ENCODE peak calls at places on chromosomes 3 and 15, in nine cellular contexts. N is body of pancreas, E is endothelial cell of umbilical vein, L is HCT116, K is esophagus squamous epithelium, U is spleen, H is adrenal gland, W is thyroid gland, A is IMR-90. P is an unnamed sample. For H3K4me1, the result is how much of the 10 kb centered on the place peaks cover.

GRCh38 chr3:123021986-123022510 is 5.5 kb downstream of the SEMA5B start:
- DNase-seq in L (no peak), A (no peak), H (no peak), W (no peak), U (no peak), E (no peak), K (no peak), N (no peak), P (no peak)

GRCh38 chr3:116561529-116561928 is 116.2 kb upstream of the LSAMP start:
- DNase-seq in U (no peak), E (no peak), L (no peak), W (no peak), H (no peak), A (no peak), N (no peak), K (no peak), P (no peak)

GRCh38 chr3:27596920-27597319 is 112.7 kb upstream of the SLC4A7 start:
- DNase-seq in U (no peak), L (no peak), N (no peak), E (peak), W (no peak), K (no peak), H (no peak), A (peak), P (no peak)

GRCh38 chr3:1609416-1609815 is 489.2 kb upstream of the CNTN4 start:
- DNase-seq in W (no peak), H (no peak), E (no peak), U (no peak), A (no peak), L (no peak), N (no peak), K (no peak), P (no peak)

GRCh38 chr3:73056365-73057150 is 4.9 kb upstream of the EBLN2 start:
- DNase-seq in K (no peak), W (no peak), A (peak), L (peak), H (no peak), U (no peak), N (no peak), E (peak), P (no peak)

GRCh38 chr3:38960042-38960622 is 91.6 kb downstream of the SCN11A start:
- DNase-seq in E (no peak), W (no peak), K (no peak), L (no peak), N (peak), H (no peak), A (peak), U (no peak), P (no peak)

GRCh38 chr3:139117883-139118760 is 73.4 kb upstream of the PRR23C start:
- DNase-seq in K (no peak), W (no peak), H (no peak), L (no peak), N (no peak), A (no peak), U (no peak), E (no peak), P (no peak)

GRCh38 chr3:129224984-129225393 is 24.4 kb upstream of the COPG1 start:
- DNase-seq in H (peak), A (peak), U (peak), L (no peak), E (peak), N (peak), W (peak), K (peak), P (peak)

GRCh38 chr3:30597131-30597768 is 9.2 kb upstream of the TGFBR2 start:
- DNase-seq in N (no peak), K (no peak), L (peak), H (peak), A (peak), U (no peak), W (no peak), E (no peak), P (no peak)

GRCh38 chr3:189137416-189137815 is 34.4 kb upstream of the TPRG1 start:
- DNase-seq in K (no peak), N (no peak), U (no peak), W (no peak), A (no peak), H (no peak), E (no peak), L (no peak), P (no peak)

GRCh38 chr3:14486460-14486859 is 53.7 kb downstream of the GRIP2 start:
- DNase-seq in A (no peak), K (no peak), L (no peak), H (no peak), U (peak), E (no peak), N (no peak), W (no peak), P (no peak)

GRCh38 chr15:101381671-101382212 is 86.7 kb upstream of the SNRPA1 start:
- DNase-seq in K (no peak), N (no peak), U (peak), E (no peak), L (no peak), A (no peak), W (no peak), H (no peak), P (no peak)

GRCh38 chr3:123084738-123085237 is 18.0 kb downstream of the PDIA5 start:
- DNase-seq in L (no peak), U (peak), N (no peak), K (no peak), A (peak), H (peak), E (no peak), W (peak), P (no peak)

GRCh38 chr3:149332227-149332765 is 1.1 kb downstream of the TM4SF18 start:
- DNase-seq in W (no peak), A (peak), E (peak), N (no peak), H (no peak), U (no peak), K (no peak), L (no peak), P (no peak)

GRCh38 chr15:50496692-50497091 is 49.8 kb downstream of the USP50 start:
- DNase-seq in K (no peak), U (no peak), E (no peak), L (no peak), A (no peak), N (no peak), W (no peak), H (no peak), P (no peak)

GRCh38 chr15:73782339-73782979 is 29.3 kb upstream of the INSYN1 start:
- DNase-seq in A (no peak), E (no peak), H (no peak), W (peak), N (no peak), U (no peak), K (no peak), L (no peak), P (no peak)

GRCh38 chr3:45034612-45035252 is 8.6 kb downstream of the CLEC3B start:
- DNase-seq in U (peak), L (no peak), W (no peak), K (no peak), E (no peak), H (peak), N (no peak), A (no peak), P (no peak)

GRCh38 chr15:40746916-40747418 is 8.1 kb downstream of the RMDN3 start:
- DNase-seq in A (peak), E (no peak), U (no peak), N (no peak), L (no peak), K (no peak), W (no peak), H (no peak), P (no peak)

GRCh38 chr15:65766422-65767263 is 25.4 kb downstream of the DENND4A start:
- DNase-seq in E (peak), A (peak), L (no peak), U (no peak), N (no peak), H (no peak), K (no peak), W (no peak), P (no peak)

GRCh38 chr3:38031022-38031994 is 1.9 kb upstream of the PLCD1 start:
- DNase-seq in E (no peak), N (no peak), A (no peak), H (peak), K (no peak), L (peak), U (no peak), W (peak), P (peak)

GRCh38 chr15:97235285-97235985 is 725.1 kb upstream of the ARRDC4 start:
- DNase-seq in N (peak), K (no peak), E (peak), L (peak), W (peak), H (peak), A (peak), U (no peak), P (no peak)

GRCh38 chr3:145022447-145022846 is 1050.8 kb downstream of the DIPK2A start:
- DNase-seq in H (no peak), E (no peak), A (no peak), N (no peak), K (no peak), L (no peak), U (no peak), W (no peak), P (no peak)

GRCh38 chr15:64153480-64154367 is 2.2 kb downstream of the SNX22 start:
- DNase-seq in L (peak), A (peak), U (peak), N (peak), K (peak), W (peak), H (peak), E (peak), P (peak)

GRCh38 chr3:52683611-52684010 is 2.1 kb downstream of the PBRM1 start:
- DNase-seq in K (no peak), H (peak), U (no peak), A (no peak), E (no peak), N (no peak), W (peak), L (no peak), P (no peak)

GRCh38 chr3:52679811-52680210 is 5.9 kb downstream of the PBRM1 start:
- DNase-seq in E (no peak), K (no peak), W (no peak), H (no peak), U (no peak), N (no peak), A (peak), L (no peak), P (no peak)

GRCh38 chr3:52681610-52682009 is 4.1 kb downstream of the PBRM1 start:
- DNase-seq in N (no peak), K (no peak), U (no peak), L (no peak), H (no peak), A (no peak), W (no peak), E (no peak), P (no peak)

GRCh38 chr3:52684184-52684583 is 1.5 kb downstream of the PBRM1 start:
- DNase-seq in W (no peak), E (no peak), H (no peak), U (no peak), A (no peak), K (no peak), N (no peak), L (no peak), P (no peak)

DNA sequence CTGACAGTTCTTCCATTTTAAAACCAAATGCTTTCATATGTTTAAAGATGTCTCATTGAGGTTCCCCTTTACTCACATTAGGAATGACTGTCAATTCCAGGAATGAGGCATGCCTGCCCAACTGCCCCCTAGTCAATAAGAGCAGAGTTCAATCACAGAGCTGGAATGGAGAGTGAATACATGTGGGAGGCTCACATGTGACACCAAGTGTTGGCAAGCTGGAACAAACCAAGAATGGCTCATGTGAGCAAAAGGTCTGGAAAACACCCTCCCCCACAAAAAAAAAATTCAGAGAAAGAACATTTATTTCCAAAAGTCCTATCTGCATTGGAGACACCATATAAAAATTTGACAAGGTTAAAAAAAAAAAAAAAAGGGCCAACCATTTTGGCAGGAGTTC is 3.7 kb downstream of the PBRM1 start:
- DNase-seq in U (no peak), H (peak), W (peak), N (no peak), K (no peak), A (peak), E (peak), L (peak), P (no peak)
- TF ChIP-seq CTCF in U (no peak), H (no peak), W (peak), N (no peak), K (no peak), A (peak), E (no peak), L (peak), P (no peak)

GRCh38 chr3:143972155-143972494 is 502 bp downstream of the DIPK2A start:
- DNase-seq in H (no peak), N (no peak), K (no peak), E (no peak), L (no peak), A (no peak), U (no peak), W (no peak), P (no peak)

GRCh38 chr3:143971367-143972154 is at the start of gene DIPK2A:
- DNase-seq in W (peak), L (peak), A (peak), N (peak), E (peak), H (peak), K (peak), U (peak), P (peak)

GRCh38 chr3:143972495-143973351 is 1.1 kb downstream of the DIPK2A start:
- DNase-seq in K (peak), A (peak), L (peak), W (peak), N (peak), U (peak), E (peak), H (peak), P (peak)

GRCh38 chr3:143973352-143974021 is 1.9 kb downstream of the DIPK2A start:
- DNase-seq in L (no peak), U (no peak), E (peak), W (peak), K (no peak), N (no peak), A (peak), H (peak), P (no peak)

GRCh38 chr3:143970773-143971366 is 753 bp upstream of the DIPK2A start:
- DNase-seq in E (peak), H (peak), W (peak), N (peak), A (peak), U (peak), K (peak), L (peak), P (peak)
- TF ChIP-seq POLR2A in E (no peak), H (no peak), W (no peak), N (no peak), A (no peak), U (no peak), K (no peak), L (no peak), P (no peak)

DNA sequence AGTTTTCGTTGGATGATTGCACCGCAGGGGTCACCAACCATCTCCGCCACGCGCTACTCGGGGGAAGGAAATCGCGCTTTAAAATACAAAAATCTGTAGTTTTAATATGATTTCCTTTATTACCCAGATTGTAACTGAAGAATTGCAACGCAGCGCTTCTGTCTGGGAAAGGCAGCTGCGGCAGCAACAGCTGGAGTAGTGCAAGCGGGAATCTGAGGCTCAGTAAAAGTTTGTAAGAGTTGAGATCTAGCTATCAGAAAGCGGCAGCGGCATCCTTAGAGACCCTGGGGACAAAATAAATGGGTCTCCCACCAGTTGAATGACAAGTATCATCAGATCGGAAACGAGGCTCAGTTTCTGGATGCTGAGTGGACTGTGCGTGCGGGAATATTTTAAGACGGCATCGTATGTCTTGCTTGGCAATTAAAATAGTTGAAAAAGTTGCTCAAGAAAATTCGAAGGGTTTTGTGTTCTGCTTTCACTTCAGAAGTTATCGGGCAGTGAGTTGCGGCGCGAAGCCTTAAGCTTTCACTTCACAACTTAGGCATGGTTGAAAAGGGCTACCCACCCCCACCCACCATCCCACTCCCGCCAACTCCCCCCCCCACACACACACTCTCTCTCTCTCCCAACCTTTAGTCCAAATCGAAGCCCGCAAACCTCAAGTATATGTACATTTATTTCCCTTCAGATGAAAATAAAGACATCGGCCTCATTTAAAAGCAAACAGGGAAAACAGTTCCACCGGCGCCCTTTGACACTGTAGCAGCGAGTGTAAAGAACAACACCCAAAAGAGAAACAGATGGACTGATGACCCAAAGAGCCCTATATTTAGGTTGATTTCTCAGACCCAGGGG is 2.6 kb downstream of the MECOM start:
- DNase-seq in A (peak), E (peak), L (no peak), W (no peak), U (no peak), H (no peak), N (peak), K (no peak), P (no peak)
- H3K4me1 ChIP-seq in A (under half), E (half or more), L (under half), W (under half), U (half or more), H (under half), N (half or more), K (under half), P (under half)

GRCh38 chr15:87981969-87982368 is 274.6 kb downstream of the NTRK3 start:
- DNase-seq in L (no peak), A (no peak), E (no peak), K (no peak), H (no peak), U (no peak), W (no peak), N (no peak), P (no peak)

GRCh38 chr15:87986786-87987185 is 269.8 kb downstream of the NTRK3 start:
- DNase-seq in H (peak), L (no peak), U (no peak), K (no peak), W (no peak), N (no peak), E (no peak), A (no peak), P (no peak)
- TF ChIP-seq CTCF in H (no peak), L (no peak), U (no peak), K (no peak), W (no peak), N (no peak), E (no peak), A (no peak), P (no peak)

GRCh38 chr3:42880183-42880582 is 4.5 kb upstream of the CYP8B1 start:
- DNase-seq in A (no peak), L (no peak), U (no peak), H (no peak), N (no peak), W (no peak), E (no peak), K (no peak), P (no peak)

GRCh38 chr3:42876401-42876800 is 722 bp upstream of the CYP8B1 start:
- DNase-seq in A (no peak), W (no peak), H (no peak), L (no peak), E (no peak), U (no peak), K (no peak), N (no peak), P (no peak)

GRCh38 chr3:42876940-42877720 is 1.5 kb upstream of the CYP8B1 start:
- DNase-seq in N (no peak), L (no peak), A (no peak), W (no peak), H (no peak), U (no peak), K (no peak), E (no peak), P (no peak)

GRCh38 chr3:42884324-42884723 is 8.6 kb upstream of the CYP8B1 start:
- DNase-seq in N (no peak), A (no peak), L (no peak), E (no peak), K (no peak), U (no peak), H (no peak), W (no peak), P (no peak)

DNA sequence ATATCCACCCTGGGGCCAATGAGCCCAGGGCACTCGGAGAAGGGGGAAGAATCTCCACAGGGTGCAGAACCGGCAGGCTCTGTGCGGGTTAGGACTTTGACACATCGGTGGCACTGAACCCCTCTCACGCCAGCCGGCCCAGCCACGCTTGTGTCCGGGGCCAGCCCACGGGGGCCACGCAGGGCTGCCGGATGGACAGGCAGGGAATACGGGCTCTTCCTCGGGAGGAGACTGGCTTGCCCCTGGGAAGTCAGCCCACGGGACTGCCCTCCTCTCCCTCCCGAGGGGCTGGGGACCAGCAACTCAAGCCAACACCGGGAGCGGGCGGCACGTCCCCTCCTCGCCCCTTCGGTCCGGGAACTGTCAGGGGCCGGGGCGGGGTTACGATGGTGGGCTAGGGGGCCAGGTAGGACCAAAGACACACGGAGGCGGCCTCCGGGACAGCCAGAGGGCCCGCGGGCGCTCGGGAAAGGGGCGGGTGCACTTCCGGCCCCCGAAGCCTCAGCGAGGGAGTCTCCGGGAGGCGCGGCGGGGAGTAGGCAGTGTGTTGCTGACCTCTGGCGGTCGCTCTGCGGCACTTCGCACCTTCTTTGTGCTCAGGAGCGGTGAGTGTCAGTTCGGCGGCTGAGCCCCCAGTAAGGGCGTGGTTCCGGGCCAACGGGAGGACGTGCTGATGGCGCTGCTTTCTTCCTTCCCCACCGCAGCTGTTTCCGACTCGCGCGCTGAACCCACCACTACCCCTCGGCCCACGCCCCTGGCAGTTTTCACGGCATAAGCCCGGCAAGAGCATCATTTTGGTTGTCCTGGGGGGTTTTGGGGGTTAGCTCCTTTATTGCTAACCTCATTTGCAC is 5.1 kb upstream of the CYP8B1 start:
- DNase-seq in U (peak), N (peak), H (peak), E (peak), K (peak), L (peak), W (peak), A (peak), P (peak)
- TF ChIP-seq POLR2A in U (no peak), N (peak), H (no peak), E (no peak), K (no peak), L (no peak), W (peak), A (peak), P (no peak)

DNA sequence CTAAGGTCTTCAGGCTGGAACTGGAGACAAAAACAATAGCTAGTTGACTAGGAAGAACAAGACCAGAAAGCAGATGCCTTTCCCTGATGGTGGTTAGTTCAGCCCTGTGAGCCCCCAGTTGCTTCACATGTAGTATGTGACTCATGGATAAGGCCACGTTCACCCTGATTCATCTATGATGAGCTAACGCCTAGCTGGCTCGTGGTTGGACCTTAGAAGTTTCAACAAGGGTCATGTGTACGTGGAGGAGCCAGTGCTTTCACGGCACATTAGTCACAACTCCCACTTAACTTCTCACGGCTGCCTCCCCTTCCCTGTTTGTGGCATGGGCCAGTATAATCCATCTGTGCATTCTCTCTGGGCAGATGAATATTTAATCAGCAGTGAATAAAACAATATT is 20.6 kb downstream of the COL8A1 start:
- DNase-seq in W (no peak), H (no peak), L (no peak), N (no peak), U (no peak), K (no peak), E (peak), A (peak), P (no peak)
- H3K4me1 ChIP-seq in W (under half), H (under half), L (under half), N (under half), U (under half), K (under half), E (under half), A (under half), P (under half)

P was measured in breast epithelium.